ENCODE peak calls at places on chromosomes 3 and 15, in eight cellular contexts. N is LNCaP clone FGC, L is HS-27A, E is PC-3, M is NCI-H460, G is lower leg skin, Z is endothelial cell, F is CMK. C is an unnamed sample.

GRCh38 chr3:183233986-183234385 is 19.1 kb upstream of the B3GNT5 start:
- DNase-seq in N (no peak), L (no peak), E (no peak), M (no peak), G (no peak), Z (no peak), F (no peak), C (no peak)

GRCh38 chr3:46537789-46538188 is 28.3 kb downstream of the LRRC2 start:
- DNase-seq in N (no peak), L (no peak), E (no peak), M (no peak), G (no peak), Z (no peak), F (no peak), C (no peak)

GRCh38 chr15:98226149-98226548 is 265.6 kb downstream of the ARRDC4 start:
- DNase-seq in N (no peak), L (no peak), E (no peak), M (no peak), G (no peak), Z (no peak), F (no peak), C (no peak)

GRCh38 chr3:57951106-57951882 is 56.9 kb upstream of the FLNB start:
- DNase-seq in N (no peak), L (no peak), E (peak; percentile 76), M (peak; percentile 58), G (peak; percentile 90), Z (no peak), F (peak; percentile 9), C (peak; percentile 73)

GRCh38 chr3:197309528-197310361 is 11.3 kb upstream of the DLG1 start:
- DNase-seq in N (no peak), L (peak; percentile 69), E (peak; percentile 89), M (peak; percentile 52), G (no peak), Z (no peak), F (no peak), C (peak; percentile 97)

GRCh38 chr3:72317491-72317890 is 530.8 kb downstream of the SHQ1 start:
- DNase-seq in N (peak; percentile 34), L (no peak), E (no peak), M (no peak), G (no peak), Z (no peak), F (no peak), C (peak; percentile 44)

GRCh38 chr15:95558131-95558530 is 772.4 kb upstream of the NR2F2 start:
- DNase-seq in N (peak; percentile 28), L (no peak), E (peak; percentile 87), M (no peak), G (no peak), Z (no peak), F (no peak), C (no peak)

GRCh38 chr3:186176382-186176990 is 67.6 kb upstream of the ETV5 start:
- DNase-seq in N (no peak), L (no peak), E (no peak), M (no peak), G (no peak), Z (no peak), F (no peak), C (no peak)

GRCh38 chr15:51649659-51650521 is 27.3 kb upstream of the DMXL2 start:
- DNase-seq in N (peak; percentile 75), L (peak; percentile 51), E (peak; percentile 77), M (peak; percentile 72), G (no peak), Z (peak; percentile 53), F (peak; percentile 18), C (peak; percentile 77)

GRCh38 chr15:66269326-66270090 is 16.0 kb upstream of the MEGF11 start:
- DNase-seq in N (peak; percentile 88), L (no peak), E (peak; percentile 82), M (peak; percentile 82), G (no peak), Z (no peak), F (no peak), C (peak; percentile 52)

GRCh38 chr15:72319360-72319984 is 485 bp downstream of the CELF6 start:
- DNase-seq in N (no peak), L (no peak), E (peak; percentile 36), M (peak; percentile 46), G (peak; percentile 89), Z (peak; percentile 88), F (peak; percentile 37), C (peak; percentile 45)

GRCh38 chr3:13018039-13018431 is 55.2 kb downstream of the IQSEC1 start:
- DNase-seq in N (no peak), L (no peak), E (no peak), M (no peak), G (no peak), Z (no peak), F (no peak), C (peak; percentile 41)

GRCh38 chr15:84749111-84749991 is 959 bp downstream of the ZNF592 start:
- DNase-seq in N (no peak), L (no peak), E (peak; percentile 28), M (no peak), G (peak; percentile 87), Z (peak; percentile 19), F (peak; percentile 48), C (peak; percentile 43)

GRCh38 chr3:31767920-31768319 is 213.1 kb downstream of the OSBPL10 start:
- DNase-seq in N (no peak), L (no peak), E (no peak), M (no peak), G (no peak), Z (no peak), F (no peak), C (no peak)

GRCh38 chr3:107966261-107966660 is 124.6 kb downstream of the CD47 start:
- DNase-seq in N (no peak), L (no peak), E (no peak), M (no peak), G (no peak), Z (no peak), F (no peak), C (no peak)

GRCh38 chr15:77163806-77164384 is 93.0 kb upstream of the TSPAN3 start:
- DNase-seq in N (no peak), L (no peak), E (no peak), M (no peak), G (no peak), Z (no peak), F (no peak), C (no peak)

GRCh38 chr3:16033889-16034687 is 140.4 kb upstream of the GALNT15 start:
- DNase-seq in N (no peak), L (no peak), E (peak; percentile 33), M (no peak), G (no peak), Z (no peak), F (no peak), C (peak; percentile 49)

GRCh38 chr3:72165337-72165736 is 380.4 kb upstream of the PROK2 start:
- DNase-seq in N (no peak), L (no peak), E (no peak), M (no peak), G (no peak), Z (no peak), F (no peak), C (peak; percentile 54)

GRCh38 chr3:106197532-106198187 is 328.8 kb upstream of the CBLB start:
- DNase-seq in N (no peak), L (no peak), E (no peak), M (no peak), G (no peak), Z (no peak), F (peak; percentile 41), C (no peak)

GRCh38 chr3:140911822-140912221 is 29.8 kb upstream of the SLC25A36 start:
- DNase-seq in N (no peak), L (no peak), E (no peak), M (no peak), G (no peak), Z (no peak), F (no peak), C (no peak)

C was measured in AG10803.